ENCODE peak calls at places on chromosomes 3 and 15, in four cellular contexts. R is NT2/D1, G is H1, E is GM12878. I is an unnamed sample.

GRCh38 chr3:139281512-139282196 is 62.2 kb upstream of the MRPS22 start:
- DNase-seq in R (no peak), G (no peak), E (no peak), I (no peak)

GRCh38 chr3:1183320-1184048 is 90.7 kb downstream of the CNTN6 start:
- DNase-seq in R (no peak), G (no peak), E (no peak), I (no peak)

GRCh38 chr3:90241481-90241880 is 1134.1 kb downstream of the EPHA3 start:
- DNase-seq in R (no peak), G (no peak), E (no peak), I (no peak)

GRCh38 chr3:196339493-196340254 is 1.5 kb upstream of the TM4SF19 start:
- DNase-seq in R (no peak), G (no peak), E (no peak), I (no peak)

GRCh38 chr15:48177383-48177874 is 666 bp downstream of the MYEF2 start:
- DNase-seq in R (no peak), G (no peak), E (peak; percentile 11), I (peak; percentile 19)

GRCh38 chr15:88739541-88739940 is 63.7 kb upstream of the ACAN start:
- DNase-seq in R (no peak), G (no peak), E (no peak), I (no peak)

GRCh38 chr3:118485693-118486092 is 549.0 kb downstream of the IGSF11 start:
- DNase-seq in R (no peak), G (no peak), E (no peak), I (no peak)

GRCh38 chr3:24336101-24336500 is 158.5 kb downstream of the THRB start:
- DNase-seq in R (no peak), G (no peak), E (no peak), I (no peak)

GRCh38 chr3:126432901-126433480 is 38.3 kb downstream of the CFAP100 start:
- DNase-seq in R (no peak), G (no peak), E (no peak), I (no peak)

GRCh38 chr3:181616088-181617070 is 95.3 kb upstream of the SOX2 start:
- DNase-seq in R (no peak), G (no peak), E (no peak), I (no peak)

GRCh38 chr3:18446067-18446793 is 21.1 kb upstream of the SATB1 start:
- DNase-seq in R (no peak), G (no peak), E (no peak), I (no peak)

GRCh38 chr3:46245155-46245554 is 2.9 kb downstream of the CCR3 start:
- DNase-seq in R (no peak), G (no peak), E (no peak), I (no peak)
- TF ChIP-seq SUZ12 in R (no peak), G (no peak), E (no peak), I (no peak)

GRCh38 chr3:185852562-185853135 is 27.8 kb upstream of the IGF2BP2 start:
- DNase-seq in R (no peak), G (no peak), E (no peak), I (no peak)
- TF ChIP-seq SUZ12 in R (no peak), G (no peak), E (no peak), I (no peak)

DNA sequence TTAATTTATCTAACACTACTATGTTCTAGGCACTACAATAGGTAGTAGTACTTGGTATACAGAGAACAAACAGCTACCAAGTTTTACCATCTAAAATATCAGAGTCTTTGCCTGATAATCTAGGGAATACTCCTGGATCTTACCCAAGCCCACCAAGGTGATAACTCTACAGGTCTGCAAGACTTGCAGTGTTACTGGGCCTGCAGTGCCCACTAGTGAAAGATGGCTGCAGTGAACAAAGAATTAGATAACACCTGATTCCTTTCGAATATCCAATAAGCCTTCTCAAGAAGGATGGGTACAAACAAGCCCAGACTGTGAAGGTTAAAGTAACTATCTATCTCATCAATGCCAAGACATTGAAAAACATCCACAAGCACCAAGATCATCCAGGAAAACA is 317.0 kb upstream of the DCBLD2 start:
- DNase-seq in R (no peak), G (no peak), E (no peak), I (no peak)
- TF ChIP-seq SUZ12 in R (no peak), G (no peak), E (no peak), I (no peak)

GRCh38 chr3:141797167-141797773 is 34.1 kb downstream of the GRK7 start:
- DNase-seq in R (peak; percentile 70), G (peak; percentile 86), E (no peak), I (no peak)

GRCh38 chr3:141795719-141796435 is 32.7 kb downstream of the GRK7 start:
- DNase-seq in R (no peak), G (no peak), E (no peak), I (no peak)

GRCh38 chr3:141798455-141798854 is 35.2 kb downstream of the GRK7 start:
- DNase-seq in R (no peak), G (no peak), E (no peak), I (no peak)

GRCh38 chr3:141796436-141797166 is 33.4 kb downstream of the GRK7 start:
- DNase-seq in R (no peak), G (no peak), E (peak; percentile 63), I (no peak)

DNA sequence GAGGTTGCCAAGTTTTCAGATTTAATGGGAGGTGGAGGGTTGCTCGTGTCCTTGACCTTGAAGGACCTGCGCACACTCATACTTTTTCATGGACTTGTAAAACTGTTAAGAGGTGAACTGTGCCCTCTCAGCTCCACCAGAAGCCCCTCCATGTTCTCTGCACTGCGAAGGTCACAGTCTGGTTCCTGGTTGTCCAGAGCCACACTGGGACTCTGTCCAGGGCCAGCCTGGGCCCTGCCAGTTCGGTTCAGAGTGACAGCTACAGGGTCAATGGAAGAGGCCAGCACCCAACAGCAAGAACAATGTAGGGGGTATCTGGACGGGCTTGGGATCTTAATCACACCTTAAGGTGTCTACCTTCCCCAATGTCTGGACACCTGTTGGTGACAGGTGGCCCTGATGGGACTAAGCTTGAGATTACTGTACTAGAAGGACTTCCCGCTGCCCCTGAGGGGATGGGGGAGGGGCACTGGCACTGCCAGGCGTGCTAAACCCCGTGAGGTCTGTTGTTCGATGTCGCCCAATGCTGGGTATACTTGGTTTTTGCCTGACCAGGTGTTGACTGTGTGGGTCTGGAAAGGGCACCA is 34.7 kb downstream of the GRK7 start:
- DNase-seq in R (no peak), G (no peak), E (no peak), I (no peak)
- TF ChIP-seq SUZ12 in R (no peak), G (no peak), E (no peak), I (no peak)

GRCh38 chr3:120168611-120169010 is 74.4 kb upstream of the GSK3B start:
- DNase-seq in R (no peak), G (no peak), E (no peak), I (no peak)

GRCh38 chr3:120168038-120168437 is 73.8 kb upstream of the GSK3B start:
- DNase-seq in R (no peak), G (no peak), E (no peak), I (no peak)

GRCh38 chr3:120169407-120169806 is 75.2 kb upstream of the GSK3B start:
- DNase-seq in R (no peak), G (no peak), E (no peak), I (no peak)

GRCh38 chr3:120170223-120170622 is 76.0 kb upstream of the GSK3B start:
- DNase-seq in R (no peak), G (no peak), E (no peak), I (no peak)

DNA sequence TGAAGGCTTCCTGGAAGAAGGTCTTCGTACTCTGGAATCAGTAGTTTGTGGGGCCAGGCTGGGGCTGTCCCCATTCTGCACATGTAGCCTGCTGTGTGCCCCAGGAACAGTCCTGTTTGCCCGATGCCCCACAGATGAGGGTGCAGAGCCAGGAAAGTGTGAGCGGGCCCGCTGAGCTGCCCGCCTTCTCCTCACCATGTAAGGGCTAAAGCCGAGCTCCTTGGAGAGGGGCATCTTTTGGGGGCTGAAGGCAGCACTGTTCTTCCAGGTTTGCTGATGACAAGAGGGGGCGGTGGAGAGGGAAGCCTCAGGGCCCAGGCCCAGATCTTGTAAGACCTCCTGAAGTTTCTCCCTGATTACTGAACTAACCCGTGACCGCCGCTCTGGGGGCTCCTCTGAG is 73.2 kb upstream of the GSK3B start:
- DNase-seq in R (no peak), G (no peak), E (no peak), I (no peak)
- TF ChIP-seq SUZ12 in R (no peak), G (no peak), E (no peak), I (no peak)

DNA sequence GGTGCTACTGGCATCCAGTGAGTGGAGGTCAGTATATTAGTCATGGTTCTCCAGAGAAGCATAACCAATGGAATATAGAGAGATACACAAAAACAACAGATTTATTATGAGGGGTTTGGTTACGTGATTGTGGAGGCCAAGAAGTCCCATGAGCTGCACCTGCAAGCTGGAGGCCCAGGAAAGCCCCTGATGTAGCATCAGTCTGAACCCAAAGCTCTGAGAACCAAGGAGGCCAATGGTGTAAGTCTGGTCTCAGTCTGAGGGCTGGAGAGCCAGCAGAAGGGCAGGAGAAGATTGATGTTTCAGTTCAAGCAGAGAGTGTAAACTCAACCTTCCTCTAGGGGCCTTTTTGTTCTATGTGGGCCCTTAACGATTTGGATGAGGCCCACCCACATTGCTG is 144.1 kb downstream of the KLF13 start:
- DNase-seq in R (no peak), G (peak; percentile 8), E (no peak), I (no peak)
- TF ChIP-seq SUZ12 in R (no peak), G (no peak), E (no peak), I (no peak)

I was measured in HEK293T.